ENCODE peak calls at places on chromosome 21, in five cellular contexts. C is nephron progenitor cell; P is body of pancreas; A is fibroblast of pulmonary artery; H is stimulated activated CD4-positive, alpha-beta T cell treated with anti-CD3 and anti-CD28 coated beads, Interleukin-12 subunit alpha, Interleukin-12 subunit beta, amount 100 ng/mL, for 48 hours. Q is an unnamed sample.

GRCh38 chr21:41620982-41621381 is 113.0 kb upstream of the TMPRSS2 start:
- DNase-seq in H (no peak), A (peak), P (no peak), C (no peak), Q (no peak)

GRCh38 chr21:33403786-33404571 is 766 bp downstream of the IFNGR2 start:
- DNase-seq in H (no peak), A (peak), P (peak), C (peak), Q (peak)

GRCh38 chr21:46322351-46323226 is 1.1 kb downstream of the C21orf58 start:
- DNase-seq in P (no peak), C (peak), H (no peak), A (peak), Q (no peak)

GRCh38 chr21:33703750-33704606 is 61.7 kb downstream of the ITSN1 start:
- DNase-seq in P (no peak), C (no peak), H (no peak), A (no peak), Q (peak)

GRCh38 chr21:25551548-25551947 is 55.7 kb downstream of the MRPL39 start:
- DNase-seq in C (no peak), A (no peak), H (no peak), P (no peak), Q (no peak)

GRCh38 chr21:16159213-16159970 is 429.6 kb downstream of the USP25 start:
- DNase-seq in H (no peak), C (no peak), P (no peak), A (no peak), Q (no peak)

GRCh38 chr21:41170442-41170841 is 2.5 kb downstream of the BACE2 start:
- DNase-seq in C (peak), A (peak), P (peak), H (no peak), Q (no peak)

GRCh38 chr21:28669331-28669730 is 323.3 kb downstream of the LTN1 start:
- DNase-seq in C (no peak), P (no peak), A (no peak), H (no peak), Q (no peak)

GRCh38 chr21:39094847-39095525 is 88.3 kb downstream of the PSMG1 start:
- DNase-seq in C (no peak), P (no peak), A (peak), H (no peak), Q (no peak)

GRCh38 chr21:38083534-38083933 is 167.3 kb upstream of the KCNJ6 start:
- DNase-seq in C (no peak), H (no peak), A (no peak), P (no peak), Q (no peak)

GRCh38 chr21:17554619-17555472 is 42.0 kb downstream of the CXADR start:
- DNase-seq in A (peak), P (no peak), C (no peak), H (no peak), Q (no peak)

GRCh38 chr21:28229811-28230210 is 762.9 kb downstream of the LTN1 start:
- DNase-seq in H (no peak), P (no peak), C (no peak), A (peak), Q (no peak)

GRCh38 chr21:31444061-31444460 is 100.0 kb upstream of the TIAM1 start:
- DNase-seq in C (no peak), A (peak), H (no peak), P (peak), Q (no peak)

GRCh38 chr21:15520811-15521643 is 208.8 kb upstream of the USP25 start:
- DNase-seq in A (no peak), C (no peak), H (no peak), P (no peak), Q (no peak)

GRCh38 chr21:35007348-35007747 is 41.8 kb downstream of the RUNX1 start:
- DNase-seq in C (no peak), A (no peak), P (no peak), H (no peak), Q (no peak)

GRCh38 chr21:35026617-35027557 is 22.2 kb downstream of the RUNX1 start:
- DNase-seq in H (peak), A (peak), C (peak), P (peak), Q (peak)

GRCh38 chr21:45465105-45465504 is 60.1 kb downstream of the COL18A1 start:
- DNase-seq in P (no peak), C (no peak), A (no peak), H (no peak), Q (no peak)

GRCh38 chr21:16117851-16118592 is 388.2 kb downstream of the USP25 start:
- DNase-seq in A (peak), P (no peak), H (no peak), C (no peak), Q (no peak)

GRCh38 chr21:40054403-40054802 is 187.2 kb downstream of the PCP4 start:
- DNase-seq in A (no peak), P (peak), H (no peak), C (no peak), Q (no peak)

GRCh38 chr21:34029724-34030528 is 43.5 kb upstream of the MRPS6 start:
- DNase-seq in C (peak), H (peak), P (peak), A (peak), Q (peak)

GRCh38 chr21:37220433-37220980 is 46.6 kb downstream of the VPS26C start:
- DNase-seq in C (no peak), H (peak), P (peak), A (peak), Q (no peak)

GRCh38 chr21:38671716-38672115 is 134.0 kb upstream of the ETS2 start:
- DNase-seq in C (no peak), A (peak), P (no peak), H (no peak), Q (no peak)

GRCh38 chr21:34524671-34525601 is 12.9 kb upstream of the KCNE1 start:
- DNase-seq in P (peak), C (peak), H (no peak), A (peak), Q (no peak)

GRCh38 chr21:34612557-34612956 is 2.4 kb downstream of the RCAN1 start:
- DNase-seq in A (peak), H (no peak), C (no peak), P (peak), Q (no peak)

GRCh38 chr21:15841856-15842564 is 112.2 kb downstream of the USP25 start:
- DNase-seq in H (no peak), A (peak), P (no peak), C (no peak), Q (no peak)

GRCh38 chr21:39086547-39086946 is 96.7 kb downstream of the PSMG1 start:
- DNase-seq in A (no peak), P (no peak), C (no peak), H (no peak), Q (no peak)

GRCh38 chr21:37072239-37072987 is 458 bp downstream of the PIGP start:
- DNase-seq in H (peak), A (peak), C (peak), P (peak), Q (peak)

GRCh38 chr21:45041351-45041805 is 33.0 kb upstream of the ADARB1 start:
- DNase-seq in P (peak), C (peak), A (peak), H (no peak), Q (no peak)

GRCh38 chr21:45412909-45413581 is 8.1 kb downstream of the COL18A1 start:
- DNase-seq in A (no peak), P (no peak), H (no peak), C (no peak), Q (no peak)

GRCh38 chr21:45380566-45380965 is 24.4 kb upstream of the COL18A1 start:
- DNase-seq in P (no peak), H (no peak), C (no peak), A (no peak), Q (no peak)

GRCh38 chr21:31493350-31493880 is 149.4 kb upstream of the TIAM1 start:
- DNase-seq in A (no peak), C (no peak), H (no peak), P (no peak), Q (no peak)

GRCh38 chr21:17794631-17795030 is 24.5 kb downstream of the C21orf91 start:
- DNase-seq in C (no peak), P (no peak), A (no peak), H (no peak), Q (no peak)

GRCh38 chr21:46493828-46494227 is 35.1 kb downstream of the DIP2A start:
- DNase-seq in P (no peak), C (no peak), H (no peak), A (no peak), Q (no peak)

GRCh38 chr21:44552136-44552535 is 831 bp upstream of the KRTAP10-2 start:
- DNase-seq in A (no peak), H (no peak), P (no peak), C (no peak), Q (no peak)

GRCh38 chr21:44701023-44701400 is 4.0 kb downstream of the KRTAP10-12 start:
- DNase-seq in C (no peak), A (no peak), H (no peak), P (no peak), Q (no peak)

GRCh38 chr21:33655591-33656221 is 13.4 kb downstream of the ITSN1 start:
- DNase-seq in A (peak), P (peak), H (no peak), C (no peak), Q (no peak)

GRCh38 chr21:38804617-38805281 is 980 bp upstream of the ETS2 start:
- DNase-seq in P (peak), A (no peak), C (peak), H (peak), Q (no peak)

GRCh38 chr21:25244735-25245134 is 362.5 kb downstream of the MRPL39 start:
- DNase-seq in A (no peak), H (no peak), P (no peak), C (no peak), Q (no peak)

GRCh38 chr21:24032709-24033232 is 1574.5 kb downstream of the MRPL39 start:
- DNase-seq in C (no peak), A (no peak), H (no peak), P (no peak), Q (no peak)